ENCODE peak calls at places on chromosome 2, in nine cellular contexts. J is Daoy, E is OCI-LY7, V is NCI-H82, Y is brain microvascular endothelial cell, T is dermis microvascular lymphatic vessel endothelial cell, O is type B pancreatic cell, S is ELR, N is heart right ventricle. R is an unnamed sample.

GRCh38 chr2:164589522-164589921 is 31.8 kb downstream of the GRB14 start:
- DNase-seq in J (no peak), E (no peak), V (no peak), Y (peak), T (no peak), O (no peak), S (no peak), N (no peak), R (no peak)

GRCh38 chr2:88227446-88227845 is 57.3 kb downstream of the THNSL2 start:
- DNase-seq in J (peak), E (no peak), V (no peak), Y (peak), T (no peak), O (no peak), S (peak), N (no peak), R (peak)

GRCh38 chr2:159199751-159200465 is 86.6 kb downstream of the WDSUB1 start:
- DNase-seq in J (no peak), E (no peak), V (peak), Y (no peak), T (no peak), O (no peak), S (no peak), N (no peak), R (no peak)

GRCh38 chr2:16662440-16662839 is 3.2 kb downstream of the CYRIA start:
- DNase-seq in J (peak), E (no peak), V (no peak), Y (peak), T (no peak), O (no peak), S (no peak), N (no peak), R (no peak)

GRCh38 chr2:230505162-230505561 is 89.2 kb downstream of the SP100 start:
- DNase-seq in J (no peak), E (peak), V (no peak), Y (no peak), T (no peak), O (no peak), S (no peak), N (no peak), R (no peak)

GRCh38 chr2:54428401-54428800 is 27.7 kb upstream of the SPTBN1 start:
- DNase-seq in J (no peak), E (no peak), V (no peak), Y (no peak), T (peak), O (no peak), S (no peak), N (no peak), R (no peak)

GRCh38 chr2:145798419-145798818 is 1278.5 kb upstream of the ZEB2 start:
- DNase-seq in J (no peak), E (no peak), V (no peak), Y (no peak), T (no peak), O (no peak), S (no peak), N (no peak), R (no peak)

GRCh38 chr2:206936456-206937222 is 2.7 kb upstream of the CPO start:
- DNase-seq in J (no peak), E (no peak), V (peak), Y (no peak), T (no peak), O (no peak), S (no peak), N (no peak), R (no peak)

GRCh38 chr2:120699292-120699691 is 36.4 kb upstream of the GLI2 start:
- DNase-seq in J (no peak), E (no peak), V (peak), Y (no peak), T (no peak), O (no peak), S (no peak), N (no peak), R (no peak)